ENCODE peak calls at places on chromosomes 4 and X, in six cellular contexts. Q is cardiac muscle cell, J is left ventricle myocardium inferior, V is SK-N-SH, A is OCI-LY7, C is HCT116. B is an unnamed sample.

GRCh38 chr4:187236491-187236890 is 512.8 kb upstream of the FAT1 start:
- DNase-seq in A (no peak), Q (peak), J (no peak), V (no peak), C (no peak), B (no peak)

GRCh38 chr4:2714071-2714770 is 41.9 kb downstream of the TNIP2 start:
- DNase-seq in A (no peak), C (no peak), J (peak), V (peak), Q (peak), B (peak)

GRCh38 chr4:3346146-3346545 is 53.3 kb downstream of the RGS12 start:
- DNase-seq in A (peak), Q (peak), V (peak), C (peak), J (no peak), B (peak)

GRCh38 chrX:125998432-125998831 is 167.7 kb downstream of the DCAF12L2 start:
- DNase-seq in J (no peak), V (peak), C (no peak), A (peak), Q (no peak), B (no peak)

GRCh38 chrX:123962006-123962485 is 540 bp downstream of the STAG2 start:
- DNase-seq in C (peak), J (no peak), Q (peak), V (no peak), A (peak), B (peak)

GRCh38 chr4:101123231-101123630 is 224.1 kb downstream of the PPP3CA start:
- DNase-seq in J (no peak), C (peak), A (no peak), Q (no peak), V (no peak), B (no peak)

GRCh38 chr4:170089274-170089742 is 448 bp downstream of the AADAT start:
- DNase-seq in V (peak), C (no peak), Q (peak), A (no peak), J (no peak), B (no peak)

GRCh38 chrX:100812216-100813158 is 7.7 kb upstream of the CSTF2 start:
- DNase-seq in A (no peak), C (no peak), Q (peak), V (no peak), J (no peak), B (no peak)

GRCh38 chr4:879730-880079 is 52.4 kb downstream of the GAK start:
- DNase-seq in J (no peak), A (no peak), C (no peak), V (no peak), Q (no peak), B (peak)

GRCh38 chr4:143337600-143338287 is 1.1 kb downstream of the GAB1 start:
- DNase-seq in A (peak), J (peak), V (peak), Q (peak), C (no peak), B (no peak)

GRCh38 chr4:107183155-107183774 is 147.2 kb upstream of the DKK2 start:
- DNase-seq in V (peak), J (no peak), A (peak), C (peak), Q (peak), B (no peak)

GRCh38 chrX:32448320-32448719 is 763.0 kb downstream of the DMD start:
- DNase-seq in Q (peak), C (no peak), V (no peak), J (no peak), A (peak), B (no peak)
- H3K27ac ChIP-seq in Q (no peak), C (no peak), V (no peak), J (no peak), A (peak), B (no peak)

DNA sequence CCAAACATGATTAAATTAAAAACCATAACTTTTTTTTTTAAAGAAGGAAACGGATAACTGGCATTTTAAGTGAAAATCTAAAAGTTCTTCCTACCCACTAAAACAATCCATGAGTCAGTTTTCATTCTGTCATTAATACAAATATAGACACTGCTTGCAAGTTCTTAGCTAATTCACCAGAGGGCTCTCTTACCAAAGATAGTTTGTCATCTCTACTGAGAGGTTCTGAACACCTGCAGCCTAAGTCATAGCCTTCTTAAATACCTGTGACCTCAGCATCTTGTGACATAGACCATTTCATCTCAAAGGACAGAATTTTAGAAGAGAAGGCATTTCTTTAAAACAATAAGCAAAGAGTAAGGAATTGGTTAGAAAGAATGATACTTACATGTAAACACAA is 65.3 kb upstream of the FAM120C start:
- DNase-seq in J (no peak), V (no peak), Q (peak), C (peak), A (peak), B (no peak)
- TF ChIP-seq CTCF in J (peak), V (peak), Q (peak), C (no peak), A (peak), B (no peak)

GRCh38 chrX:38959736-38960534 is 158.7 kb downstream of the MID1IP1 start:
- DNase-seq in Q (peak), V (no peak), C (no peak), J (no peak), A (no peak), B (no peak)
- H3K27ac ChIP-seq in Q (peak), V (no peak), C (no peak), J (peak), A (no peak), B (no peak)

DNA sequence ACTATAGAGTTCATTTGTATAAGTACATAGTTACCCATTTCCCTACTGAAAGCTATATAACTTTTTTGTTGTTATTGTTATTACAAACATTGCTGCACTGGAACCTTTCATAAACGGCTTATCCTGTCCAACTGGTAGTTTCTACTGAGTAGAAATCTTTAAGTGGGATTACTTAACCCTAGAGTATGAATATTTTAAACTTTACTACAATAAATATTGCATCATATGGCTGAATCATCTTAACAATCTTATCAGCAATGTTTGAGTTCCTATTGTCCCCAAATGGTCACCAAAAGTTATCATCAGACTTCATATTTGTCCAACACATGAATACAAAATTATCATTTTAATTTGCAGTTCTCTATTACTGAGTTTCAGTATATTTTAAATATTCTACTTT is 40.5 kb downstream of the LCORL start:
- DNase-seq in Q (peak), A (no peak), C (no peak), J (no peak), V (no peak), B (no peak)
- TF ChIP-seq CTCF in Q (no peak), A (no peak), C (no peak), J (no peak), V (no peak), B (no peak)

GRCh38 chr4:165209796-165210195 is 2.4 kb downstream of the KLHL2 start:
- DNase-seq in Q (no peak), A (no peak), V (no peak), J (no peak), C (no peak), B (no peak)

GRCh38 chr4:165208741-165209388 is 1.5 kb downstream of the KLHL2 start:
- DNase-seq in Q (peak), A (peak), C (no peak), V (no peak), J (no peak), B (no peak)

GRCh38 chr4:165207431-165208321 is at the start of gene KLHL2:
- DNase-seq in J (peak), V (peak), Q (peak), C (no peak), A (peak), B (peak)

GRCh38 chr4:165207016-165207430 is 338 bp upstream of the KLHL2 start:
- DNase-seq in A (peak), Q (peak), V (no peak), C (no peak), J (no peak), B (no peak)

GRCh38 chr4:165208322-165208652 is 926 bp downstream of the KLHL2 start:
- DNase-seq in A (no peak), J (no peak), Q (no peak), V (no peak), C (no peak), B (no peak)
- H3K27ac ChIP-seq in A (no peak), J (peak), Q (no peak), V (no peak), C (no peak), B (no peak)

GRCh38 chr4:154593868-154594267 is 3.3 kb upstream of the FGA start:
- DNase-seq in A (no peak), V (no peak), C (no peak), J (no peak), Q (no peak), B (no peak)
- TF ChIP-seq CTCF in A (no peak), V (no peak), C (no peak), J (no peak), Q (no peak), B (no peak)

GRCh38 chr4:152064282-152064681 is 303.5 kb upstream of the GATB start:
- DNase-seq in A (no peak), J (no peak), C (no peak), Q (no peak), V (no peak), B (no peak)

GRCh38 chr4:152064753-152065152 is 303.9 kb upstream of the GATB start:
- DNase-seq in Q (no peak), V (no peak), A (no peak), C (no peak), J (no peak), B (no peak)

GRCh38 chr4:152063301-152064235 is 302.8 kb upstream of the GATB start:
- DNase-seq in C (no peak), J (no peak), A (no peak), V (peak), Q (no peak), B (peak)

GRCh38 chr4:152065545-152065944 is 304.7 kb upstream of the GATB start:
- DNase-seq in Q (no peak), V (no peak), C (no peak), J (no peak), A (no peak), B (no peak)
- H3K27ac ChIP-seq in Q (no peak), V (no peak), C (no peak), J (no peak), A (no peak), B (no peak)

GRCh38 chr4:37892641-37893040 is 1.8 kb downstream of the TBC1D1 start:
- DNase-seq in Q (no peak), J (no peak), C (no peak), A (peak), V (no peak), B (no peak)

GRCh38 chr4:37893164-37893563 is 2.3 kb downstream of the TBC1D1 start:
- DNase-seq in C (no peak), J (no peak), V (no peak), A (no peak), Q (no peak), B (no peak)

GRCh38 chr4:37889849-37890500 is 909 bp upstream of the TBC1D1 start:
- DNase-seq in A (no peak), C (no peak), V (peak), Q (peak), J (peak), B (no peak)

GRCh38 chr4:37891221-37892159 is 606 bp downstream of the TBC1D1 start:
- DNase-seq in J (peak), C (no peak), A (peak), Q (peak), V (peak), B (peak)

GRCh38 chr4:37890501-37891220 is at the start of gene TBC1D1:
- DNase-seq in C (no peak), A (peak), V (peak), Q (peak), J (peak), B (peak)
- TF ChIP-seq CTCF in C (no peak), A (no peak), V (no peak), Q (no peak), J (peak), B (no peak)

B was measured in CD4-positive, alpha-beta T cell.